ENCODE peak calls at places on chromosomes 4 and X, in nine cellular contexts. B is suprapubic skin, Z is tibial artery, L is K562, V is lower lobe of right lung, S is heart right ventricle, X is cardiac fibroblast, T is epithelial cell of esophagus, F is left lung. M is an unnamed sample.

GRCh38 chr4:19807505-19807904 is 444.2 kb upstream of the SLIT2 start:
- DNase-seq in B (no peak), Z (no peak), L (no peak), V (no peak), S (no peak), X (peak; percentile 79), T (peak; percentile 73), F (no peak), M (peak; percentile 1)

GRCh38 chrX:101430457-101431078 is 22.5 kb downstream of the HNRNPH2 start:
- DNase-seq in B (no peak), Z (no peak), L (no peak), V (no peak), S (no peak), X (no peak), T (peak; percentile 7), F (no peak), M (no peak)

GRCh38 chr4:188976644-188977115 is 837.4 kb downstream of the TRIML1 start:
- DNase-seq in B (no peak), Z (no peak), L (no peak), V (no peak), S (no peak), X (peak; percentile 28), T (peak; percentile 47), F (no peak), M (no peak)

GRCh38 chrX:48937065-48937907 is 18.5 kb upstream of the PIM2 start:
- DNase-seq in B (peak; percentile 76), Z (no peak), L (peak; percentile 79), V (peak; percentile 84), S (peak; percentile 37), X (peak; percentile 28), T (no peak), F (peak; percentile 86), M (no peak)

GRCh38 chrX:67545772-67546495 is 2.1 kb downstream of the AR start:
- DNase-seq in B (peak; percentile 60), Z (peak; percentile 23), L (no peak), V (peak; percentile 48), S (peak; percentile 31), X (peak; percentile 17), T (peak; percentile 11), F (peak; percentile 68), M (no peak)

GRCh38 chr4:6746721-6747689 is 31.0 kb downstream of the BLOC1S4 start:
- DNase-seq in B (no peak), Z (no peak), L (no peak), V (peak; percentile 90), S (peak; percentile 55), X (peak; percentile 34), T (no peak), F (peak; percentile 88), M (peak; percentile 55)

GRCh38 chrX:95728446-95728845 is 956.2 kb upstream of the DIAPH2 start:
- DNase-seq in B (no peak), Z (no peak), L (no peak), V (no peak), S (no peak), X (no peak), T (no peak), F (no peak), M (no peak)

GRCh38 chr4:20086768-20087167 is 164.9 kb upstream of the SLIT2 start:
- DNase-seq in B (no peak), Z (no peak), L (no peak), V (no peak), S (no peak), X (no peak), T (peak; percentile 10), F (no peak), M (no peak)

GRCh38 chrX:58025979-58026378 is 115.7 kb upstream of the ZXDA start:
- DNase-seq in B (no peak), Z (peak; percentile 21), L (peak; percentile 5), V (no peak), S (no peak), X (peak; percentile 16), T (peak; percentile 43), F (no peak), M (peak; percentile 4)

GRCh38 chr4:132479543-132479942 is 669.6 kb upstream of the PCDH10 start:
- DNase-seq in B (no peak), Z (no peak), L (no peak), V (no peak), S (no peak), X (no peak), T (no peak), F (no peak), M (no peak)

GRCh38 chr4:183602444-183603102 is 56.4 kb downstream of the RWDD4 start:
- DNase-seq in B (no peak), Z (no peak), L (no peak), V (no peak), S (no peak), X (peak; percentile 45), T (peak; percentile 53), F (no peak), M (no peak)

GRCh38 chr4:95867919-95868318 is 28.0 kb downstream of the PDHA2 start:
- DNase-seq in B (no peak), Z (no peak), L (peak; percentile 2), V (no peak), S (no peak), X (peak; percentile 19), T (peak; percentile 15), F (no peak), M (no peak)

GRCh38 chr4:24888475-24888874 is 24.4 kb downstream of the CCDC149 start:
- DNase-seq in B (no peak), Z (no peak), L (peak; percentile 60), V (no peak), S (no peak), X (no peak), T (no peak), F (no peak), M (no peak)

GRCh38 chrX:72129661-72130060 is 2.1 kb downstream of the RTL5 start:
- DNase-seq in B (no peak), Z (no peak), L (no peak), V (no peak), S (no peak), X (no peak), T (no peak), F (no peak), M (no peak)

GRCh38 chrX:72130762-72131231 is 918 bp downstream of the RTL5 start:
- DNase-seq in B (no peak), Z (no peak), L (no peak), V (no peak), S (peak; percentile 19), X (no peak), T (no peak), F (no peak), M (no peak)

GRCh38 chrX:72132456-72132855 is 741 bp upstream of the RTL5 start:
- DNase-seq in B (no peak), Z (no peak), L (no peak), V (no peak), S (no peak), X (no peak), T (no peak), F (no peak), M (no peak)

GRCh38 chrX:72130156-72130761 is 1.5 kb downstream of the RTL5 start:
- DNase-seq in B (no peak), Z (no peak), L (no peak), V (no peak), S (no peak), X (no peak), T (no peak), F (no peak), M (no peak)

GRCh38 chrX:72131317-72132294 is at the start of gene RTL5:
- DNase-seq in B (peak; percentile 92), Z (peak; percentile 91), L (peak; percentile 22), V (peak; percentile 90), S (peak; percentile 84), X (peak; percentile 92), T (peak; percentile 51), F (peak; percentile 92), M (peak; percentile 32)
- TF ChIP-seq CTCF in B (no peak), Z (no peak), L (no peak), V (no peak), S (no peak), X (no peak), T (no peak), F (no peak), M (no peak)

DNA sequence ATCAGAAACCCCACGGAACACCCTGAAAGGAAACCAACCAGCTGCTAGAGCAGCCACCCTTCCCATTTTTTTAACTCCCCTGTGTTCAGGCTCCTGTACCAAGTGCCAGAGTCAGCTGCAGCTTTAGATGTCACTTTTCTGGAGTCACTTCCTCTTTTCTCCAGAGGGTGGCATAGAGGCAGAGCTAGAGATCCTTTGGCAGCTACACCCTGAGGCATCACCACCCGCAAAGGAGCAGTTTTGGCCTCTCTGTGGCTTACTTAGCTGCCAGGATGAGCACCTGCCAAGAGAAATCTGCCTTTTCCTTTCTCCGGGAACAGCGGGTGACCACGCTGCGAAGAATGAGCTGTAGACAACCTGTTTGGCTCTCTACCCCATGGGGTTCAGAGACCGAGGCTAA is 58.0 kb upstream of the CHRDL1 start:
- DNase-seq in B (no peak), Z (no peak), L (peak; percentile 6), V (no peak), S (no peak), X (peak; percentile 9), T (peak; percentile 35), F (no peak), M (peak; percentile 24)
- TF ChIP-seq CTCF in B (peak; percentile 24), Z (no peak), L (no peak), V (no peak), S (peak; percentile 32), X (peak; percentile 10), T (peak; percentile 58), F (no peak), M (peak; percentile 16)

GRCh38 chr4:52005610-52006273 is 14.4 kb downstream of the LRRC66 start:
- DNase-seq in B (no peak), Z (no peak), L (no peak), V (no peak), S (no peak), X (no peak), T (no peak), F (no peak), M (no peak)

GRCh38 chr4:52001616-52002015 is 18.5 kb downstream of the LRRC66 start:
- DNase-seq in B (no peak), Z (no peak), L (no peak), V (no peak), S (no peak), X (peak; percentile 9), T (peak; percentile 77), F (no peak), M (no peak)

GRCh38 chr4:52010976-52011375 is 9.2 kb downstream of the LRRC66 start:
- DNase-seq in B (no peak), Z (no peak), L (no peak), V (no peak), S (no peak), X (no peak), T (no peak), F (no peak), M (no peak)

GRCh38 chr4:52006887-52007286 is 13.3 kb downstream of the LRRC66 start:
- DNase-seq in B (no peak), Z (no peak), L (no peak), V (no peak), S (no peak), X (no peak), T (no peak), F (no peak), M (no peak)
- TF ChIP-seq CTCF in B (no peak), Z (no peak), L (no peak), V (no peak), S (no peak), X (no peak), T (no peak), F (no peak), M (no peak)

GRCh38 chr4:99645036-99645435 is 12.6 kb downstream of the C4orf54 start:
- DNase-seq in B (no peak), Z (no peak), L (no peak), V (no peak), S (no peak), X (no peak), T (no peak), F (no peak), M (no peak)
- TF ChIP-seq CTCF in B (no peak), Z (no peak), L (no peak), V (no peak), S (no peak), X (no peak), T (no peak), F (no peak), M (no peak)